ENCODE peak calls at places on chromosomes 7 and 10, in ten cellular contexts. I is body of pancreas; J is activated CD4-positive, alpha-beta T cell treated with anti-CD3 and anti-CD28 coated beads, Interleukin-2, amount 50 U/mL, for 4 hours; P is NCI-H510A; K is HL-60; H is dorsolateral prefrontal cortex; B is WTC11; X is GM04504; U is iPS DF 19.7; L is HCEC 1CT. A is an unnamed sample.

GRCh38 chr10:77504196-77504869 is 133.3 kb downstream of the KCNMA1 start:
- DNase-seq in I (no peak), J (no peak), P (no peak), K (no peak), H (no peak), B (no peak), X (no peak), U (no peak), L (peak), A (no peak)

GRCh38 chr7:19117870-19118608 is 603 bp upstream of the TWIST1 start:
- DNase-seq in I (no peak), J (no peak), P (no peak), K (no peak), H (no peak), B (peak), X (no peak), U (no peak), L (peak), A (peak)

GRCh38 chr7:4786015-4786414 is 10.6 kb downstream of the AP5Z1 start:
- DNase-seq in I (no peak), J (no peak), P (no peak), K (no peak), H (no peak), B (no peak), X (no peak), U (no peak), L (no peak), A (no peak)

GRCh38 chr10:50322075-50322474 is 70.8 kb upstream of the ASAH2 start:
- DNase-seq in I (no peak), J (no peak), P (no peak), K (no peak), H (no peak), B (no peak), X (no peak), U (no peak), L (peak), A (peak)

GRCh38 chr7:97298561-97298960 is 181.1 kb downstream of the SDHAF3 start:
- DNase-seq in I (no peak), J (no peak), P (no peak), K (no peak), H (no peak), B (no peak), X (no peak), U (no peak), L (peak), A (no peak)

GRCh38 chr7:113912881-113913280 is 5.9 kb downstream of the PPP1R3A start:
- DNase-seq in I (no peak), J (no peak), P (no peak), K (no peak), H (no peak), B (no peak), X (no peak), U (no peak), L (no peak), A (no peak)

GRCh38 chr7:33845991-33846509 is 59.3 kb upstream of the BMPER start:
- DNase-seq in I (peak), J (no peak), P (no peak), K (no peak), H (no peak), B (no peak), X (no peak), U (no peak), L (peak), A (no peak)

GRCh38 chr10:32372000-32372875 is 25.3 kb upstream of the EPC1 start:
- DNase-seq in I (peak), J (no peak), P (no peak), K (no peak), H (no peak), B (no peak), X (no peak), U (no peak), L (peak), A (no peak)

GRCh38 chr7:42010751-42011150 is 226.3 kb downstream of the GLI3 start:
- DNase-seq in I (no peak), J (no peak), P (no peak), K (no peak), H (no peak), B (no peak), X (no peak), U (no peak), L (no peak), A (no peak)

GRCh38 chr10:131943021-131943814 is 38.5 kb downstream of the BNIP3 start:
- DNase-seq in I (peak), J (no peak), P (no peak), K (no peak), H (no peak), B (peak), X (no peak), U (no peak), L (peak), A (no peak)

GRCh38 chr10:85916999-85917573 is 449.5 kb downstream of the GRID1 start:
- DNase-seq in I (peak), J (no peak), P (peak), K (no peak), H (no peak), B (no peak), X (no peak), U (no peak), L (no peak), A (no peak)

GRCh38 chr10:129402459-129402858 is 64.6 kb upstream of the MGMT start:
- DNase-seq in I (no peak), J (no peak), P (no peak), K (no peak), H (no peak), B (no peak), X (no peak), U (no peak), L (no peak), A (no peak)

GRCh38 chr7:72919256-72919775 is 5.6 kb upstream of the POM121 start:
- DNase-seq in I (no peak), J (no peak), P (no peak), K (no peak), H (no peak), B (no peak), X (no peak), U (no peak), L (peak), A (peak)

GRCh38 chr7:30171753-30172447 is 37.1 kb downstream of the MTURN start:
- DNase-seq in I (no peak), J (no peak), P (no peak), K (no peak), H (no peak), B (no peak), X (no peak), U (no peak), L (peak), A (no peak)

GRCh38 chr10:78912361-78913218 is 156.2 kb upstream of the ZMIZ1 start:
- DNase-seq in I (no peak), J (no peak), P (no peak), K (no peak), H (no peak), B (no peak), X (no peak), U (no peak), L (no peak), A (no peak)

GRCh38 chr10:61197022-61197421 is 253.0 kb upstream of the RHOBTB1 start:
- DNase-seq in I (no peak), J (no peak), P (no peak), K (no peak), H (no peak), B (no peak), X (no peak), U (no peak), L (no peak), A (no peak)

GRCh38 chr10:13048762-13049161 is 47.2 kb upstream of the CCDC3 start:
- DNase-seq in I (no peak), J (no peak), P (no peak), K (no peak), H (no peak), B (no peak), X (no peak), U (no peak), L (no peak), A (no peak)

GRCh38 chr10:69721690-69722310 is 79.9 kb upstream of the COL13A1 start:
- DNase-seq in I (no peak), J (no peak), P (no peak), K (no peak), H (no peak), B (no peak), X (no peak), U (no peak), L (no peak), A (peak)

GRCh38 chr10:28681345-28681763 is 4.0 kb downstream of the BAMBI start:
- DNase-seq in I (no peak), J (no peak), P (no peak), K (no peak), H (no peak), B (no peak), X (no peak), U (no peak), L (no peak), A (no peak)

GRCh38 chr7:106568680-106569499 is 92.1 kb downstream of the CCDC71L start:
- DNase-seq in I (no peak), J (no peak), P (no peak), K (peak), H (no peak), B (peak), X (peak), U (no peak), L (peak), A (peak)

GRCh38 chr7:66181845-66182244 is 23.3 kb upstream of the TPST1 start:
- DNase-seq in I (no peak), J (no peak), P (no peak), K (no peak), H (no peak), B (no peak), X (no peak), U (no peak), L (no peak), A (no peak)

GRCh38 chr10:123848564-123849457 is 42.8 kb downstream of the CPXM2 start:
- DNase-seq in I (no peak), J (no peak), P (no peak), K (peak), H (no peak), B (no peak), X (no peak), U (no peak), L (no peak), A (no peak)

GRCh38 chr7:26275213-26275612 is 16.4 kb upstream of the SNX10 start:
- DNase-seq in I (no peak), J (no peak), P (no peak), K (no peak), H (no peak), B (no peak), X (no peak), U (no peak), L (no peak), A (no peak)

GRCh38 chr7:35185908-35186731 is 67.8 kb downstream of the TBX20 start:
- DNase-seq in I (peak), J (no peak), P (peak), K (peak), H (peak), B (peak), X (no peak), U (no peak), L (no peak), A (peak)

GRCh38 chr7:1286946-1287628 is 54.4 kb downstream of the UNCX start:
- DNase-seq in I (no peak), J (no peak), P (no peak), K (no peak), H (no peak), B (no peak), X (no peak), U (no peak), L (no peak), A (no peak)

A was measured in osteoblast.